ENCODE peak calls at places on chromosomes 3 and 15, in four cellular contexts. R is lower lobe of right lung, L is mucosa of descending colon, M is esophagus squamous epithelium. N is an unnamed sample.

GRCh38 chr3:42709621-42710020 is 7.0 kb upstream of the HHATL start:
- DNase-seq in R (peak), L (no peak), M (no peak), N (no peak)

GRCh38 chr15:62444104-62445027 is 279.3 kb upstream of the C2CD4B start:
- DNase-seq in R (no peak), L (no peak), M (no peak), N (no peak)

GRCh38 chr3:31103623-31104180 is 209.2 kb upstream of the GADL1 start:
- DNase-seq in R (no peak), L (no peak), M (no peak), N (no peak)

GRCh38 chr15:78396976-78397375 is 41.0 kb upstream of the IREB2 start:
- DNase-seq in R (peak), L (peak), M (no peak), N (no peak)

GRCh38 chr15:28942046-28942445 is 56.3 kb downstream of the APBA2 start:
- DNase-seq in R (no peak), L (no peak), M (no peak), N (no peak)

GRCh38 chr15:52502608-52503007 is 26.1 kb downstream of the MYO5A start:
- DNase-seq in R (no peak), L (no peak), M (no peak), N (no peak)

GRCh38 chr15:98700501-98700900 is 52.2 kb downstream of the IGF1R start:
- DNase-seq in R (no peak), L (no peak), M (no peak), N (no peak)

GRCh38 chr3:67472674-67473201 is 181.7 kb downstream of the SUCLG2 start:
- DNase-seq in R (no peak), L (no peak), M (no peak), N (no peak)

GRCh38 chr15:55151621-55152020 is 45.1 kb downstream of the RSL24D1 start:
- DNase-seq in R (no peak), L (no peak), M (no peak), N (no peak)

GRCh38 chr15:42184313-42184712 is 23.8 kb downstream of the VPS39 start:
- DNase-seq in R (peak), L (no peak), M (no peak), N (no peak)

GRCh38 chr15:56425976-56426375 is 39.0 kb downstream of the MNS1 start:
- DNase-seq in R (no peak), L (no peak), M (no peak), N (no peak)

GRCh38 chr15:33341943-33342342 is 31.2 kb downstream of the RYR3 start:
- DNase-seq in R (no peak), L (no peak), M (no peak), N (no peak)

GRCh38 chr3:141389703-141390102 is 21.4 kb downstream of the ZBTB38 start:
- DNase-seq in R (no peak), L (no peak), M (no peak), N (no peak)

GRCh38 chr15:65374831-65375401 is 2.9 kb downstream of the IGDCC3 start:
- DNase-seq in R (no peak), L (no peak), M (no peak), N (no peak)

GRCh38 chr3:38404286-38404685 is 49.4 kb upstream of the ACVR2B start:
- DNase-seq in R (no peak), L (no peak), M (no peak), N (no peak)

GRCh38 chr3:147654827-147655226 is 245.7 kb downstream of the ZIC1 start:
- DNase-seq in R (no peak), L (no peak), M (no peak), N (no peak)

GRCh38 chr3:74631771-74632170 is 17.3 kb upstream of the CNTN3 start:
- DNase-seq in R (no peak), L (no peak), M (no peak), N (no peak)

GRCh38 chr15:96554541-96554940 is 224.0 kb downstream of the NR2F2 start:
- DNase-seq in R (no peak), L (no peak), M (no peak), N (no peak)

GRCh38 chr3:197753263-197753662 is 3.6 kb downstream of the FYTTD1 start:
- DNase-seq in R (no peak), L (no peak), M (no peak), N (no peak)

GRCh38 chr3:32531010-32531647 is 28.5 kb upstream of the CMTM6 start:
- DNase-seq in R (no peak), L (no peak), M (no peak), N (no peak)

GRCh38 chr3:177498037-177498857 is 301.0 kb upstream of the TBL1XR1 start:
- DNase-seq in R (peak), L (no peak), M (no peak), N (no peak)

GRCh38 chr15:68843425-68844311 is 23.0 kb upstream of the ANP32A start:
- DNase-seq in R (peak), L (no peak), M (no peak), N (no peak)

GRCh38 chr3:61967937-61968336 is 405.4 kb downstream of the FEZF2 start:
- DNase-seq in R (no peak), L (no peak), M (no peak), N (no peak)

GRCh38 chr3:5347486-5347885 is 160.0 kb downstream of the EDEM1 start:
- DNase-seq in R (no peak), L (no peak), M (no peak), N (no peak)

GRCh38 chr3:115659861-115660260 is 36.6 kb downstream of the GAP43 start:
- DNase-seq in R (no peak), L (no peak), M (no peak), N (no peak)
- TF ChIP-seq CTCF in R (no peak), L (no peak), M (no peak), N (no peak)

GRCh38 chr15:100913961-100914360 is 5.2 kb upstream of the LRRK1 start:
- DNase-seq in R (no peak), L (no peak), M (no peak), N (no peak)

GRCh38 chr15:100911086-100911485 is 8.1 kb upstream of the LRRK1 start:
- DNase-seq in R (no peak), L (no peak), M (no peak), N (no peak)

GRCh38 chr15:100918034-100918689 is 995 bp upstream of the LRRK1 start:
- DNase-seq in R (peak), L (peak), M (no peak), N (peak)

GRCh38 chr15:100918690-100919480 is at the start of gene LRRK1:
- DNase-seq in R (peak), L (peak), M (no peak), N (no peak)

DNA sequence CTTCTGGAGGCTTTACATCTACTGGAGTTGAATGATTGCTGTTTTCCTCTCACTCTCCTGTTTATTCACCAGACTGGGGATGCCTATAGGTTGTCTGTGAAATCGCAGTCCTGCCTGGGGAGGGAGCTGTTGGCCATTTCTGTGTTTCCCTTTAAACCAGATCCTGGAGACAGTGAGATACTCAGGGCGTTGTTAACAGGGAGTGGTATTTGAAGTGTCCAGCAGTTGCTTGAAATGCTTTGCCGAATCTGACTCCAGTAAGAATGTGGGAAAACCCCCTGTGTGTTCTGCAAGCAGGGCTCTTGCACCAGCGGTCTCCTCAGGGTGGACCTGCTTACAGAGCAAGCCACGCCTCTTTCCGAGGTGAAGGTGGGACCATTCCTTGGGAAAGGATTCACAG is 4.3 kb upstream of the LRRK1 start:
- DNase-seq in R (no peak), L (no peak), M (no peak), N (no peak)
- TF ChIP-seq CTCF in R (peak), L (no peak), M (no peak), N (no peak)

GRCh38 chr15:37995461-37996347 is 61.3 kb downstream of the TMCO5A start:
- DNase-seq in R (no peak), L (no peak), M (no peak), N (no peak)
- TF ChIP-seq CTCF in R (peak), L (no peak), M (peak), N (peak)

GRCh38 chr3:11641316-11641682 is 2.4 kb downstream of the VGLL4 start:
- DNase-seq in R (no peak), L (no peak), M (no peak), N (no peak)
- TF ChIP-seq CTCF in R (no peak), L (no peak), M (no peak), N (no peak)

DNA sequence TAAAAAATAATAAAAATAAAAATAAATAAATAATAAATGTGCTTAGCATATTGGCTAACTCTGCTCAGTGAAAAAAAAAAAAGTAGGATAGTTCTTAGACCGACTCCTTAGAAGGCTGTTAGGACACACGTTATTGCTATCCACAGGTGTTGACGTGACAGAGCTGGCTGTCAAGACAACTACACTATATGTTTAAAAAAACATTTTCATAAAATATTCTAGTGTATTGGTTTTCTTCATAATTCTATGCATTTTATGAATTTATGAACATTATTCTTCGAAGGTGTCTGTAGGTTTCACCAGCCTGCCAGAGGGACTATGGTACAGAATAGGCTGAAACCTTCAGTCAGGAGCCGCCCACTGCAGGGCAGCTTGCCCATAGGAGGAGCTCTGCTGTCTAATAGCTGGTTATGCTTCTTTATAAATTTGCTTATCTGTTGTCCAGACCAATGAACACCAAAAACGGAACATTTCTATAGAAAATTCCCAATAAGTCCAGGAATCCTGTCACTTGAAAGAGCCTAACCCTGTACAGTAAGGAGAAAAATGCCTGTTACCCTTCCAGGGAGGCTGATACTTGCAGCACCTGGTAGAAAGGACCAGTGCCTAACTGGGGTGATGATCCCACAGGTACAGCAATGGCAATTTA is 9.1 kb downstream of the TM4SF1 start:
- DNase-seq in R (no peak), L (no peak), M (no peak), N (no peak)
- TF ChIP-seq CTCF in R (no peak), L (no peak), M (no peak), N (no peak)

DNA sequence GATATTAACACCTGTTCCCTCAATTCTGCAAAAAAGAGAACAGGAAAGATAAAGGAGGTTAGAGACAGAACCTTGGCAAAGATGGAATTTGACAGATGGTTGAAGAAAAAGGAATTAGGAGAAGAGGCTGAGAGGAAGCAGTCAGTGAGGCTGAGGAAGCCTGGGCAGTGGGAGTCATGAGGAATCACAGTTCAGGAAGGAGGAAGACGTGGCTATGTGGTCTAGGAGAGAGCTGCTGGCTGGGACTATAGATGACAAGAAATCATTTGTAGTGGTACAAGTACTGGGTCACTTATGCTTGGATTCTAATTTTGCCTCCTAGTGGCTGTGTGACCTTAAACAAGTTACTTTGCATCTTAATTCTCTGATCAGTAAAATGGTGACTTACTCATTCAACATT is 49.0 kb downstream of the LARS2 start:
- DNase-seq in R (no peak), L (no peak), M (no peak), N (no peak)
- TF ChIP-seq CTCF in R (no peak), L (no peak), M (no peak), N (no peak)

N was measured in D721Med.